ENCODE peak calls at places on chromosomes 2 and 18, in eight cellular contexts. G, B, F, I, O, S, U and N are unnamed samples.
A peak's percentile ranks its signal among the peaks of the same experiment; 100 is the strongest.

GRCh38 chr2:201949036-201950012 is 84.3 kb upstream of the FZD7 start:
- DNase-seq in U (no peak), B (no peak), G (no peak), S (no peak), I (no peak), O (no peak), F (no peak), N (no peak)

GRCh38 chr18:33957705-33958104 is 267.0 kb downstream of the NOL4 start:
- DNase-seq in U (no peak), F (peak; percentile 50), B (no peak), O (peak; percentile 57), S (no peak), G (no peak), I (no peak), N (no peak)

GRCh38 chr2:234559609-234560008 is 62.7 kb upstream of the ARL4C start:
- DNase-seq in I (no peak), G (no peak), S (no peak), F (no peak), B (no peak), O (no peak), U (no peak), N (no peak)

GRCh38 chr18:6120820-6121279 is 225.5 kb upstream of the TMEM200C start:
- DNase-seq in G (no peak), F (peak; percentile 28), B (no peak), S (no peak), O (no peak), U (no peak), I (no peak), N (no peak)

GRCh38 chr2:18991177-18992168 is 366.9 kb downstream of the OSR1 start:
- DNase-seq in I (no peak), U (peak; percentile 88), B (peak; percentile 92), G (no peak), O (peak; percentile 62), S (no peak), F (peak; percentile 84), N (peak; percentile 94)

GRCh38 chr18:26056291-26056690 is 34.1 kb downstream of the SS18 start:
- DNase-seq in F (no peak), U (no peak), B (no peak), S (no peak), I (no peak), O (no peak), G (no peak), N (no peak)

GRCh38 chr18:490624-491023 is 9.9 kb downstream of the COLEC12 start:
- DNase-seq in I (no peak), U (no peak), B (no peak), F (no peak), O (no peak), G (no peak), S (no peak), N (no peak)

GRCh38 chr2:170715062-170715931 is at the start of gene SP5:
- DNase-seq in B (peak; percentile 55), O (peak; percentile 86), S (peak; percentile 40), G (no peak), F (peak; percentile 46), U (peak; percentile 80), I (peak; percentile 94), N (peak; percentile 66)

GRCh38 chr18:63262369-63263335 is 56.9 kb downstream of the BCL2 start:
- DNase-seq in U (no peak), B (no peak), F (no peak), I (no peak), S (no peak), O (no peak), G (no peak), N (no peak)

GRCh38 chr2:238948765-238949641 is 101.1 kb downstream of the TWIST2 start:
- DNase-seq in S (no peak), B (peak; percentile 1), F (no peak), O (no peak), I (no peak), U (peak; percentile 48), G (no peak), N (no peak)

GRCh38 chr2:149375801-149376349 is 45.5 kb downstream of the LYPD6 start:
- DNase-seq in F (no peak), U (peak; percentile 64), I (no peak), S (no peak), B (no peak), G (no peak), O (no peak), N (no peak)

GRCh38 chr18:25283769-25284168 is 68.2 kb downstream of the ZNF521 start:
- DNase-seq in B (no peak), U (no peak), O (no peak), G (no peak), F (no peak), I (no peak), S (no peak), N (no peak)

GRCh38 chr18:27948981-27949380 is 227.9 kb downstream of the CDH2 start:
- DNase-seq in O (no peak), G (no peak), U (no peak), F (no peak), B (no peak), S (no peak), I (no peak), N (no peak)

GRCh38 chr18:51153659-51154371 is 43.7 kb downstream of the MEX3C start:
- DNase-seq in S (peak; percentile 38), O (no peak), G (no peak), B (no peak), U (no peak), F (no peak), I (no peak), N (no peak)

GRCh38 chr2:44230378-44230777 is 44.9 kb upstream of the SLC3A1 start:
- DNase-seq in G (no peak), B (no peak), U (no peak), F (no peak), O (no peak), I (no peak), S (no peak), N (no peak)